ENCODE peak calls at places on chromosomes 16 and 17, in nine cellular contexts. L, P, V, A, O, B, J, Z and T are unnamed samples.

GRCh38 chr16:50428116-50428515 is 59.3 kb upstream of the BRD7 start:
- DNase-seq in J (no peak), Z (no peak), L (no peak), A (no peak), V (no peak), B (no peak), O (no peak), P (no peak), T (no peak)

GRCh38 chr17:27506348-27507218 is 50.3 kb downstream of the KSR1 start:
- DNase-seq in B (peak), P (no peak), Z (peak), A (peak), V (no peak), L (no peak), O (no peak), J (no peak), T (no peak)

GRCh38 chr17:64016248-64016784 is 4.1 kb downstream of the ICAM2 start:
- DNase-seq in J (no peak), V (no peak), L (no peak), A (no peak), Z (no peak), P (no peak), O (no peak), B (peak), T (no peak)

GRCh38 chr16:12092347-12092882 is 115.9 kb downstream of the SNX29 start:
- DNase-seq in V (no peak), P (no peak), B (no peak), Z (no peak), L (peak), O (no peak), A (peak), J (no peak), T (peak)

GRCh38 chr16:29029168-29029994 is 44.5 kb downstream of the LAT start:
- DNase-seq in O (no peak), B (no peak), Z (peak), L (peak), V (peak), J (peak), A (no peak), P (no peak), T (peak)

GRCh38 chr16:56998861-56999260 is 9.5 kb downstream of the NLRC5 start:
- DNase-seq in B (no peak), Z (no peak), A (no peak), V (no peak), L (no peak), J (no peak), O (no peak), P (no peak), T (no peak)

GRCh38 chr16:71426069-71426879 is 15.6 kb downstream of the TLE7 start:
- DNase-seq in B (no peak), J (no peak), P (no peak), O (no peak), V (peak), A (peak), Z (peak), L (peak), T (peak)

GRCh38 chr17:49631496-49631895 is 46.4 kb downstream of the SPOP start:
- DNase-seq in Z (no peak), L (no peak), A (no peak), J (no peak), P (no peak), O (no peak), V (no peak), B (no peak), T (no peak)

GRCh38 chr16:83676056-83676455 is 131.7 kb upstream of the HSBP1 start:
- DNase-seq in J (no peak), L (no peak), B (no peak), O (no peak), P (no peak), A (no peak), V (no peak), Z (no peak), T (no peak)

GRCh38 chr17:41645371-41646063 is 21.1 kb upstream of the KRT17 start:
- DNase-seq in L (no peak), P (no peak), V (no peak), B (no peak), O (no peak), Z (no peak), A (peak), J (no peak), T (no peak)

GRCh38 chr17:77449908-77450741 is 309.4 kb downstream of the SEC14L1 start:
- DNase-seq in P (peak), A (peak), O (no peak), J (no peak), V (peak), L (no peak), Z (peak), B (peak), T (peak)

GRCh38 chr17:73874008-73874407 is 229.8 kb upstream of the SDK2 start:
- DNase-seq in V (no peak), Z (peak), O (no peak), P (no peak), A (no peak), J (no peak), L (no peak), B (no peak), T (no peak)

GRCh38 chr17:16398270-16399267 is 16.8 kb upstream of the TRPV2 start:
- DNase-seq in O (no peak), V (no peak), B (peak), Z (no peak), A (peak), P (no peak), L (no peak), J (no peak), T (no peak)

GRCh38 chr17:71959129-71959528 is 161.7 kb upstream of the SOX9 start:
- DNase-seq in J (no peak), L (no peak), V (no peak), Z (no peak), B (peak), A (peak), O (no peak), P (no peak), T (no peak)

GRCh38 chr17:66481259-66481658 is 178.8 kb downstream of the PRKCA start:
- DNase-seq in A (no peak), J (no peak), Z (no peak), V (no peak), L (no peak), P (no peak), O (no peak), B (no peak), T (no peak)